ENCODE peak calls at places on chromosomes 12 and 14, in eight cellular contexts. One of them, this sample, is unnamed.

GRCh38 chr12:124326104-124326503 is 31.2 kb downstream of the RFLNA start:
- DNase-seq in choroid plexus epithelial cell: no peak
- DNase-seq in NCI-H1105 treated with DMSO at 0.1 percent for 48 hours: no peak
- DNase-seq in NCI-H2107: no peak
- DNase-seq in RCC 7860: no peak
- DNase-seq in SW480: no peak
- DNase-seq in activated CD4-positive, alpha-beta T cell treated with anti-CD3 and anti-CD28 coated beads for 4 hours: no peak
- DNase-seq in ureter: no peak
- DNase-seq in this sample: no peak

GRCh38 chr12:27076930-27077329 is 5.4 kb downstream of the C12orf71 start:
- DNase-seq in SW480: no peak
- DNase-seq in activated CD4-positive, alpha-beta T cell treated with anti-CD3 and anti-CD28 coated beads for 4 hours: no peak
- DNase-seq in choroid plexus epithelial cell: no peak
- DNase-seq in ureter: no peak
- DNase-seq in RCC 7860: no peak
- DNase-seq in NCI-H1105 treated with DMSO at 0.1 percent for 48 hours: no peak
- DNase-seq in NCI-H2107: no peak
- DNase-seq in this sample: peak; percentile 8

GRCh38 chr12:110766311-110767154 is 23.8 kb upstream of the PPP1CC start:
- DNase-seq in SW480: no peak
- DNase-seq in activated CD4-positive, alpha-beta T cell treated with anti-CD3 and anti-CD28 coated beads for 4 hours: no peak
- DNase-seq in NCI-H2107: no peak
- DNase-seq in choroid plexus epithelial cell: no peak
- DNase-seq in RCC 7860: no peak
- DNase-seq in ureter: no peak
- DNase-seq in NCI-H1105 treated with DMSO at 0.1 percent for 48 hours: no peak
- DNase-seq in this sample: no peak

GRCh38 chr12:46208370-46208769 is 60.5 kb downstream of the SLC38A1 start:
- DNase-seq in choroid plexus epithelial cell: no peak
- DNase-seq in NCI-H1105 treated with DMSO at 0.1 percent for 48 hours: peak; percentile 49
- DNase-seq in NCI-H2107: no peak
- DNase-seq in RCC 7860: no peak
- DNase-seq in SW480: no peak
- DNase-seq in ureter: no peak
- DNase-seq in activated CD4-positive, alpha-beta T cell treated with anti-CD3 and anti-CD28 coated beads for 4 hours: no peak
- DNase-seq in this sample: no peak

GRCh38 chr12:98741615-98742265 is 96.7 kb downstream of the APAF1 start:
- DNase-seq in SW480: no peak
- DNase-seq in choroid plexus epithelial cell: no peak
- DNase-seq in NCI-H1105 treated with DMSO at 0.1 percent for 48 hours: peak; percentile 82
- DNase-seq in RCC 7860: no peak
- DNase-seq in ureter: no peak
- DNase-seq in activated CD4-positive, alpha-beta T cell treated with anti-CD3 and anti-CD28 coated beads for 4 hours: no peak
- DNase-seq in NCI-H2107: peak; percentile 29
- DNase-seq in this sample: peak; percentile 47

GRCh38 chr12:111038941-111039340 is 118.6 kb upstream of the MYL2 start:
- DNase-seq in ureter: no peak
- DNase-seq in SW480: no peak
- DNase-seq in NCI-H1105 treated with DMSO at 0.1 percent for 48 hours: no peak
- DNase-seq in activated CD4-positive, alpha-beta T cell treated with anti-CD3 and anti-CD28 coated beads for 4 hours: no peak
- DNase-seq in choroid plexus epithelial cell: no peak
- DNase-seq in RCC 7860: no peak
- DNase-seq in NCI-H2107: no peak
- DNase-seq in this sample: no peak

GRCh38 chr14:79091381-79091963 is 921.3 kb downstream of the NRXN3 start:
- DNase-seq in NCI-H1105 treated with DMSO at 0.1 percent for 48 hours: no peak
- DNase-seq in activated CD4-positive, alpha-beta T cell treated with anti-CD3 and anti-CD28 coated beads for 4 hours: no peak
- DNase-seq in SW480: no peak
- DNase-seq in choroid plexus epithelial cell: peak; percentile 4
- DNase-seq in NCI-H2107: no peak
- DNase-seq in ureter: no peak
- DNase-seq in RCC 7860: no peak
- DNase-seq in this sample: peak; percentile 89

GRCh38 chr12:93378373-93379310 is 917 bp downstream of the NUDT4 start:
- DNase-seq in RCC 7860: peak; percentile 32
- DNase-seq in activated CD4-positive, alpha-beta T cell treated with anti-CD3 and anti-CD28 coated beads for 4 hours: peak; percentile 45
- DNase-seq in choroid plexus epithelial cell: peak; percentile 73
- DNase-seq in NCI-H2107: no peak
- DNase-seq in NCI-H1105 treated with DMSO at 0.1 percent for 48 hours: peak; percentile 66
- DNase-seq in ureter: peak; percentile 55
- DNase-seq in SW480: peak; percentile 60
- DNase-seq in this sample: peak; percentile 75

GRCh38 chr12:22321620-22322019 is 12.9 kb downstream of the ST8SIA1 start:
- DNase-seq in activated CD4-positive, alpha-beta T cell treated with anti-CD3 and anti-CD28 coated beads for 4 hours: peak; percentile 14
- DNase-seq in NCI-H2107: no peak
- DNase-seq in ureter: no peak
- DNase-seq in SW480: no peak
- DNase-seq in NCI-H1105 treated with DMSO at 0.1 percent for 48 hours: no peak
- DNase-seq in choroid plexus epithelial cell: peak; percentile 2
- DNase-seq in RCC 7860: no peak
- DNase-seq in this sample: no peak

GRCh38 chr12:29148065-29148957 is 767 bp upstream of the FAR2 start:
- DNase-seq in activated CD4-positive, alpha-beta T cell treated with anti-CD3 and anti-CD28 coated beads for 4 hours: peak; percentile 15
- DNase-seq in NCI-H1105 treated with DMSO at 0.1 percent for 48 hours: peak; percentile 54
- DNase-seq in ureter: no peak
- DNase-seq in NCI-H2107: no peak
- DNase-seq in choroid plexus epithelial cell: peak; percentile 40
- DNase-seq in SW480: peak; percentile 10
- DNase-seq in RCC 7860: no peak
- DNase-seq in this sample: peak; percentile 44

GRCh38 chr12:16610743-16611142 is 4.8 kb upstream of the LMO3 start:
- DNase-seq in NCI-H1105 treated with DMSO at 0.1 percent for 48 hours: peak; percentile 24
- DNase-seq in RCC 7860: no peak
- DNase-seq in choroid plexus epithelial cell: no peak
- DNase-seq in ureter: no peak
- DNase-seq in NCI-H2107: no peak
- DNase-seq in SW480: no peak
- DNase-seq in activated CD4-positive, alpha-beta T cell treated with anti-CD3 and anti-CD28 coated beads for 4 hours: no peak
- DNase-seq in this sample: no peak

GRCh38 chr12:14731821-14732220 is 35.4 kb upstream of the GUCY2C start:
- DNase-seq in RCC 7860: no peak
- DNase-seq in choroid plexus epithelial cell: no peak
- DNase-seq in NCI-H1105 treated with DMSO at 0.1 percent for 48 hours: no peak
- DNase-seq in activated CD4-positive, alpha-beta T cell treated with anti-CD3 and anti-CD28 coated beads for 4 hours: no peak
- DNase-seq in ureter: no peak
- DNase-seq in SW480: no peak
- DNase-seq in NCI-H2107: no peak
- DNase-seq in this sample: no peak

GRCh38 chr14:73149753-73150152 is 13.4 kb downstream of the PSEN1 start:
- DNase-seq in RCC 7860: no peak
- DNase-seq in choroid plexus epithelial cell: peak; percentile 56
- DNase-seq in NCI-H2107: no peak
- DNase-seq in NCI-H1105 treated with DMSO at 0.1 percent for 48 hours: no peak
- DNase-seq in ureter: no peak
- DNase-seq in SW480: no peak
- DNase-seq in activated CD4-positive, alpha-beta T cell treated with anti-CD3 and anti-CD28 coated beads for 4 hours: no peak
- DNase-seq in this sample: no peak

GRCh38 chr12:12275874-12276273 is 9.0 kb upstream of the LRP6 start:
- DNase-seq in SW480: no peak
- DNase-seq in choroid plexus epithelial cell: no peak
- DNase-seq in activated CD4-positive, alpha-beta T cell treated with anti-CD3 and anti-CD28 coated beads for 4 hours: no peak
- DNase-seq in RCC 7860: no peak
- DNase-seq in NCI-H1105 treated with DMSO at 0.1 percent for 48 hours: no peak
- DNase-seq in ureter: no peak
- DNase-seq in NCI-H2107: no peak
- DNase-seq in this sample: no peak